ENCODE peak calls at places on chromosome 1, in six cellular contexts. Y is body of pancreas, I is H54, A is A549, B is transverse colon, N is H1. W is an unnamed sample.

GRCh38 chr1:77489910-77490309 is 192.5 kb downstream of the ZZZ3 start:
- DNase-seq in N (no peak), A (no peak), B (no peak), I (no peak), Y (no peak), W (no peak)

GRCh38 chr1:37999434-38000232 is 5.7 kb downstream of the FHL3 start:
- DNase-seq in N (no peak), A (no peak), I (peak), Y (peak), B (no peak), W (no peak)

GRCh38 chr1:209808059-209808494 is 2.1 kb upstream of the IRF6 start:
- DNase-seq in I (peak), B (peak), A (no peak), N (no peak), Y (no peak), W (no peak)

GRCh38 chr1:2204384-2205190 is 10.0 kb upstream of the FAAP20 start:
- DNase-seq in Y (peak), N (peak), A (no peak), B (peak), I (peak), W (peak)

GRCh38 chr1:242524571-242525359 is at the start of gene PLD5:
- DNase-seq in N (peak), I (no peak), B (no peak), A (peak), Y (no peak), W (peak)

GRCh38 chr1:222634180-222635013 is 16.5 kb downstream of the MIA3 start:
- DNase-seq in Y (peak), A (peak), I (no peak), N (no peak), B (peak), W (peak)

GRCh38 chr1:54904476-54905048 is 17.6 kb upstream of the DHCR24 start:
- DNase-seq in N (no peak), A (no peak), B (no peak), I (no peak), Y (no peak), W (no peak)

GRCh38 chr1:119742193-119742592 is 26.5 kb downstream of the HMGCS2 start:
- DNase-seq in I (no peak), A (no peak), B (no peak), N (no peak), Y (peak), W (no peak)

GRCh38 chr1:15902882-15903281 is 55.4 kb downstream of the SPEN start:
- DNase-seq in A (peak), Y (no peak), N (no peak), B (no peak), I (no peak), W (no peak)

GRCh38 chr1:163056832-163057231 is 12.3 kb upstream of the RGS4 start:
- DNase-seq in N (no peak), Y (no peak), A (no peak), B (no peak), I (no peak), W (no peak)

GRCh38 chr1:59803458-59804038 is 11.2 kb upstream of the HOOK1 start:
- DNase-seq in N (no peak), B (no peak), Y (no peak), A (no peak), I (no peak), W (no peak)

GRCh38 chr1:183310753-183311465 is 107.3 kb downstream of the NMNAT2 start:
- DNase-seq in A (no peak), B (no peak), I (no peak), Y (peak), N (no peak), W (no peak)

GRCh38 chr1:15386128-15386824 is 23.4 kb upstream of the EFHD2 start:
- DNase-seq in I (no peak), Y (no peak), A (no peak), N (no peak), B (no peak), W (no peak)

GRCh38 chr1:119898520-119898919 is 2.2 kb upstream of the ADAM30 start:
- DNase-seq in B (no peak), Y (no peak), A (no peak), N (no peak), I (no peak), W (no peak)

GRCh38 chr1:15939181-15940109 is 36.5 kb downstream of the ZBTB17 start:
- DNase-seq in I (no peak), N (no peak), Y (peak), B (peak), A (peak), W (no peak)

GRCh38 chr1:149949911-149950310 is 13.2 kb upstream of the MTMR11 start:
- DNase-seq in N (no peak), A (no peak), Y (no peak), I (no peak), B (no peak), W (no peak)

GRCh38 chr1:15724949-15725880 is 10.8 kb upstream of the SLC25A34 start:
- DNase-seq in A (no peak), B (no peak), Y (no peak), N (no peak), I (no peak), W (no peak)

GRCh38 chr1:44672254-44672955 is 1.9 kb downstream of the TMEM53 start:
- DNase-seq in A (no peak), N (peak), I (peak), B (no peak), Y (peak), W (no peak)

DNA sequence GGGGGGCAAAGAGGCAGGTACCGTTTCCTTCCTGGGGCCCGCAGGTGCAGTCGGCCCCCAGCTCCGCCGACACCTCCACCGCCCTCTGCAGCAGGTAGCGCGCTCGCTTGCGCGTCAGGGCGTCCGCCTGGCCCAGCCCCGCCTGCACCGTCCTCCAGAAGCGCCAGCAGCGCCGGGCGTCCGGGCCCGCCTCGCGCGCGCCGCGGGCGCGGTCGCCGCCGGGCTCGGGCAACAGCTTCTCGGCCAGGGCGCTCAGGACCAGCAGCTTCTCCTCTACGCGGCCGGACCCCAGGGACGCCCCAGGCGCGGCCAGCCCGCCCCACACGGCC is 863 bp downstream of the TARBP1 start:
- DNase-seq in A (peak), Y (peak), N (no peak), B (peak), I (peak), W (peak)
- TF ChIP-seq POLR2A in A (peak), Y (peak), N (no peak), B (peak), I (peak), W (peak)

DNA sequence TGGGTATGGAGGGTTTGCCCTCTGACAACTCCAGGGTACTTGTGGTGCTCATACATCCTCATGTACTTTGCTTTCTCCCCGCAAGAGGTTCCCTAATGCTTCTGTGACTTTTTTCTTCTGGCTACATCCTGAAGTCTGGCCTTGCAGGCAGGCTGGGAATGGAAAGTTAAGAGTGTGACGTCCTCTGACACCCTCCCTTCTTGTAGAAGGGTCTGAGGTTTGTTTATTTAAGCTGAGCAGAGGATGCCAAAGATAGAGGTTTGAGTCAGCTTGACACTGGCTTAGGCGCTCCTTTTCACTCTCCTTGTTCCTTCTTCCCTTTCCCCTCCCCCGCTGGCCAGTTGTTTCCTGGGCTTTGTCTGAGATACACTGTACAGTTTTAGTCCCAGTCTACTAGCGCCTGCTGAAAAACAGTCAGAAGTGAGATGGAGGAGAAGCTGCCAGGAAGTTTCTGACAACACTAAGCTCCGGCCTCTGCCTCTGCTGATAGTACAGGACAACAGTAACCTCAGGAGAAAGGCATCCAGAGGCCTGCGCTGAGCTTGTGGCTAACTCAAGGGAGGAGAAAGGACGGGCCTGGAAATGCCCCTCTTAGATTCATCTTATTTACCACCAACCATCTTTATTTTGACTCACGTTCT is at the start of gene MACF1:
- DNase-seq in A (peak), B (peak), N (no peak), Y (peak), I (peak), W (no peak)
- TF ChIP-seq POLR2A in A (no peak), B (peak), N (no peak), Y (no peak), I (no peak), W (peak)

DNA sequence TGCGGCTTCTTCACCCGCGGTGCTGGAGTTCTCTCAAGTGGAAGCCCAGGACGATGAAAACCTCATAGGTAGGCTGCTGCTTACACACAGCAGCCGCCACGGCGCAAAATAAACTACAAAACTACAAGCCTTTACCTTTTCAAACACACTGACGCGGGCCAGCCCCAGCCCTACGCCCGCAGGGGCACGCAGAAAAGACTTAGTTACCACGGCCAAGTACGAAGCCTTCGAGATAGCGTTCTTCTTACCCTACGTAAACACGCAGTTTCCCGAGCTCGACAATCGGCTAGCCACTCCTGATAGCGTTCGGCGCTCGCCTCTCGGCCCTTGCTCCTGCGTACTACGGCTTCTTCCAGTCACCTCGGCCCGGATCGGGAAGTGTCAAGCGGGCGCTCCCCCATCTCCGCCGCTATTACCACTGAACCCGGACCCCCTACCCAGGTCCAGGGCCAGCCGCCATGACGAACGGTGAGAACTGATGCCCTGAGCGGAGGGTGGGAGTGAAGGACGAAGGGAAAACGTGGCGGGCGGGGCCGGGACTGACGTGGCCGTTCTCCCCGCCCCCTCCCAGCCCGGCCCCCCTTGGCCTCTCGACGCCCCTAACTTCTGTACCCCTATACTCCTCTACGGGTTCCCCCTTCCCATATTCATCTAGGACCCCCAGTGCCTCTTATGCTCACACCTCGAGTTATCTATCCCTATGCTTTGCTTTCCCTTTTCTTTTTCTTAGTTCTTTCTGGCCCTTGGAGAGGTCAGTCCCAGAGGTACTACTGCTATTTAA is at the start of gene TMEM167B:
- DNase-seq in B (peak), A (peak), N (peak), Y (peak), I (peak), W (peak)
- TF ChIP-seq POLR2A in B (peak), A (peak), N (peak), Y (peak), I (peak), W (peak)

GRCh38 chr1:17409391-17409811 is 30.1 kb downstream of the RCC2 start:
- DNase-seq in Y (peak), N (no peak), A (no peak), B (no peak), I (no peak), W (no peak)
- TF ChIP-seq POLR2A in Y (no peak), N (no peak), A (no peak), B (no peak), I (no peak), W (no peak)

GRCh38 chr1:231055271-231055670 is 15.2 kb upstream of the FAM89A start:
- DNase-seq in B (no peak), A (no peak), N (no peak), Y (no peak), I (no peak), W (no peak)

GRCh38 chr1:231057410-231057809 is 17.4 kb upstream of the FAM89A start:
- DNase-seq in I (no peak), N (no peak), B (no peak), A (no peak), Y (no peak), W (no peak)

GRCh38 chr1:231050395-231050794 is 10.3 kb upstream of the FAM89A start:
- DNase-seq in A (no peak), Y (no peak), N (no peak), B (no peak), I (no peak), W (no peak)

GRCh38 chr1:231052777-231053176 is 12.7 kb upstream of the FAM89A start:
- DNase-seq in A (no peak), N (no peak), I (no peak), B (no peak), Y (no peak), W (no peak)

GRCh38 chr1:231053493-231054162 is 13.6 kb upstream of the FAM89A start:
- DNase-seq in A (no peak), I (no peak), Y (peak), N (no peak), B (peak), W (no peak)
- TF ChIP-seq POLR2A in A (no peak), I (no peak), Y (no peak), N (no peak), B (no peak), W (no peak)

GRCh38 chr1:234612352-234613127 is 2.6 kb upstream of the IRF2BP2 start:
- DNase-seq in Y (peak), A (peak), I (peak), B (peak), N (no peak), W (peak)
- TF ChIP-seq POLR2A in Y (no peak), A (peak), I (peak), B (peak), N (no peak), W (peak)

DNA sequence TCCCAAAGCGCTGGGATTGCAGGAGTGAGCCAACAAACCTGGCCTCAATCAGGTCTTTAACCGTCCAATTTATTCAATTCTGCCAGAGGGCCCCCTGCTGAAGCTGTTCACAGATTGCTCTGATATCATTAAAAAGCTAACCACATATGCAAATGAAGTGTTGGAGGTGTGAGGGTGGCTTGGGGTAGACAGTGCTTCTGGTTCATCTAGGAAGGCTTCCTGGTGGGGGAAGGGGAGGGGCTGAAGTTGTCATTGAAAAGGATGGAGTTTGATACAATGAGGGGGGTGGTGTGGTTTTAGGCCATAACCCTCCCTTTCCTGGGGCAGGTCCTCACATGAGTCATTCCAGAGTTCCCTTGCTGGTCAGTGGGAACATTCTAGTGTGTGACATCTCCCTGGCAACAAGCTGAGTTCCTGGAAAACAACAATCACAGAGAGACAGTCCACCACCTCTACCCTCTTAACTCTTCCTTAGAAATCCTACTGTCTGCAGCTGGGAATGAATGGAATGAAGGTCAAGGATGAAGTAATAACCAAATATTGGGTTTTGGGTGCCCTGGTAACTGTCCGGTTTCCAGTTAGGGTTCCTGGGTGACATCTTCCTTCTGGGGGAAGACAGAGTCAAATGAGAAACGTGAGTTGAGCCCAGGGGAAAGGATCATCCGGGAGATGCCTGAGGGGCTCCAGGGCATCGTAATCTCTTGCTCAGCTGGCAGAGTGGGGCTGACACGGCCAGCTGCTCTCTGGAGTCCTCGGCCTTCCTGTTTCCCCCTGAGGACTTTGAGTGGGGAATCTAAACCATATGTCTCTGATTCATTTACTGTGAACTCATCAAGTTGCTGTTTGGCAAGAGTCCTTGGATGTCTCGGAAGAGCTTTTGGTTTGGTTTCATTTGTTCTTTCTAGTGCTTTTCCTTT is 32.2 kb downstream of the BATF3 start:
- DNase-seq in Y (peak), B (peak), I (peak), A (peak), N (no peak), W (no peak)
- TF ChIP-seq POLR2A in Y (no peak), B (no peak), I (no peak), A (no peak), N (no peak), W (no peak)

GRCh38 chr1:33342041-33342723 is 21.3 kb upstream of the A3GALT2 start:
- DNase-seq in I (peak), B (peak), Y (peak), N (peak), A (peak), W (no peak)
- TF ChIP-seq POLR2A in I (no peak), B (no peak), Y (no peak), N (no peak), A (no peak), W (no peak)

GRCh38 chr1:240484804-240485441 is 127.0 kb downstream of the GREM2 start:
- DNase-seq in A (no peak), N (no peak), Y (no peak), I (no peak), B (no peak), W (no peak)

GRCh38 chr1:240487493-240487892 is 124.5 kb downstream of the GREM2 start:
- DNase-seq in B (no peak), I (no peak), N (no peak), A (no peak), Y (no peak), W (no peak)

GRCh38 chr1:240491796-240492195 is 120.2 kb downstream of the GREM2 start:
- DNase-seq in Y (no peak), A (no peak), N (no peak), I (no peak), B (no peak), W (no peak)

GRCh38 chr1:240491156-240491555 is 120.8 kb downstream of the GREM2 start:
- DNase-seq in Y (no peak), I (peak), N (no peak), B (no peak), A (no peak), W (no peak)

DNA sequence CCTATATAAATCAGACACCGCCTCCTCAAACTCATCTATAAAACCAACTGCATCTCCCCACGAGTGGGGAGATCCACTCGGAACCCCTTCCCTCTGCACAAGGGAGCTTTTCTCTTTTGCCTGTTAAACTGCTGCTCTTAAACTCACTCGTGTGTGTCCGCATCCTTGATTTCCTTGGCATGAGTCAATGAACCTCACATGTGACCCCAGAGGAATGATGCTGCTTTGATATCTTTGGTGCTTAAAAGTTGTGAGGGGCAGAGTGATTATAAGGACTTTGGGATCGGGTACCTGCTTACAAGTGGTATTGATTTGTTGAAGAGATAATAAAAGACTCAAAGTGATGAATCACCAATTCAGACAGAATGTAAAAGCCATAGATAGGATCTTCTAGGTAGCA is 125.4 kb downstream of the GREM2 start:
- DNase-seq in A (no peak), Y (no peak), I (no peak), N (no peak), B (no peak), W (no peak)
- TF ChIP-seq POLR2A in A (no peak), Y (no peak), I (no peak), N (no peak), B (no peak), W (no peak)

DNA sequence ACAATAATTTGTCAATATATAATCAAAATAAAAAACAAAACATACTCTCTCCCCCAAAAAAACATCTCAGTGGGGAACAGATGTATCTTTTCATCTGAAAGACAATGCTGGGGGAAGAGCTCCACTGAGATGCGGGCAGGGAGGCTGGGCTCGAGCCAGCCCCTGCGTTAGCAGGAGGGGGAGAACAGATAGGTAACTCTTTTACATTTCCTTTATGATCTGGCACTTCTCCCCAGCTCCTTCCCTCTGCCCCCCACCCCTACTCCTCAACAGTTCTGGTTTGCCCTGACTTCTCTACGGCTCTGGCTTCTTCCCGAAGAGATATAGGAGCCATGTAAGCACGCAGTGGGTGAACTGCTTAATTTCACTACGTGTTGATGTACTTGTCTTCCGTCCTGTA is 12.4 kb downstream of the LEPR start:
- DNase-seq in N (no peak), A (no peak), I (no peak), B (no peak), Y (no peak), W (no peak)
- TF ChIP-seq POLR2A in N (no peak), A (no peak), I (no peak), B (no peak), Y (no peak), W (no peak)